ENCODE peak calls at places on chromosomes 7 and 10, in ten cellular contexts. D is thoracic aorta, Z is left ventricle myocardium inferior, K is AG04450, Y is fibroblast of mammary gland, L is left lung, M is heart right ventricle, R is upper lobe of right lung, F is BJ, H is ovary. G is an unnamed sample.

GRCh38 chr7:7475601-7476000 is 60.1 kb downstream of the COL28A1 start:
- DNase-seq in D (no peak), Z (no peak), K (no peak), Y (peak), L (no peak), M (no peak), R (no peak), F (no peak), H (no peak), G (no peak)

GRCh38 chr7:54960517-54960916 is 58.3 kb upstream of the EGFR start:
- DNase-seq in D (no peak), Z (no peak), K (no peak), Y (peak), L (no peak), M (no peak), R (no peak), F (no peak), H (no peak), G (no peak)

GRCh38 chr7:70303780-70304179 is 705.5 kb downstream of the AUTS2 start:
- DNase-seq in D (no peak), Z (no peak), K (no peak), Y (no peak), L (no peak), M (no peak), R (no peak), F (no peak), H (no peak), G (no peak)

GRCh38 chr7:128906766-128907559 is 3.5 kb downstream of the KCP start:
- DNase-seq in D (no peak), Z (no peak), K (no peak), Y (no peak), L (no peak), M (no peak), R (peak), F (no peak), H (no peak), G (no peak)

GRCh38 chr7:12281026-12281425 is 69.9 kb downstream of the TMEM106B start:
- DNase-seq in D (no peak), Z (no peak), K (no peak), Y (peak), L (no peak), M (no peak), R (no peak), F (no peak), H (no peak), G (no peak)

GRCh38 chr7:1060315-1061080 is 16.2 kb downstream of the GPR146 start:
- DNase-seq in D (no peak), Z (peak), K (no peak), Y (no peak), L (no peak), M (no peak), R (peak), F (no peak), H (no peak), G (no peak)

GRCh38 chr10:52334595-52334994 is 20.5 kb downstream of the DKK1 start:
- DNase-seq in D (no peak), Z (no peak), K (no peak), Y (peak), L (no peak), M (no peak), R (no peak), F (no peak), H (no peak), G (no peak)

GRCh38 chr10:13717571-13717935 is 130.8 kb downstream of the PRPF18 start:
- DNase-seq in D (no peak), Z (no peak), K (no peak), Y (no peak), L (no peak), M (no peak), R (no peak), F (no peak), H (no peak), G (no peak)

GRCh38 chr7:136652635-136653370 is 215.6 kb upstream of the CHRM2 start:
- DNase-seq in D (no peak), Z (no peak), K (no peak), Y (no peak), L (no peak), M (no peak), R (no peak), F (peak), H (no peak), G (no peak)

GRCh38 chr10:87864497-87865059 is 1.2 kb downstream of the PTEN start:
- DNase-seq in D (no peak), Z (no peak), K (no peak), Y (no peak), L (no peak), M (no peak), R (no peak), F (no peak), H (no peak), G (no peak)

GRCh38 chr7:114081606-114082425 is 163.0 kb upstream of the PPP1R3A start:
- DNase-seq in D (no peak), Z (no peak), K (peak), Y (peak), L (no peak), M (no peak), R (no peak), F (peak), H (no peak), G (no peak)

GRCh38 chr10:88657901-88658300 is 6.3 kb upstream of the LIPF start:
- DNase-seq in D (no peak), Z (no peak), K (no peak), Y (peak), L (no peak), M (no peak), R (no peak), F (no peak), H (no peak), G (no peak)

GRCh38 chr10:123249894-123250293 is 95.7 kb downstream of the BUB3 start:
- DNase-seq in D (no peak), Z (no peak), K (no peak), Y (peak), L (no peak), M (no peak), R (no peak), F (no peak), H (no peak), G (no peak)

GRCh38 chr10:43816351-43817321 is 168.0 kb upstream of the ZNF32 start:
- DNase-seq in D (no peak), Z (no peak), K (peak), Y (peak), L (peak), M (no peak), R (no peak), F (peak), H (no peak), G (no peak)

GRCh38 chr10:15163261-15163864 is 5.1 kb downstream of the NMT2 start:
- DNase-seq in D (no peak), Z (no peak), K (no peak), Y (no peak), L (no peak), M (no peak), R (no peak), F (no peak), H (no peak), G (no peak)

DNA sequence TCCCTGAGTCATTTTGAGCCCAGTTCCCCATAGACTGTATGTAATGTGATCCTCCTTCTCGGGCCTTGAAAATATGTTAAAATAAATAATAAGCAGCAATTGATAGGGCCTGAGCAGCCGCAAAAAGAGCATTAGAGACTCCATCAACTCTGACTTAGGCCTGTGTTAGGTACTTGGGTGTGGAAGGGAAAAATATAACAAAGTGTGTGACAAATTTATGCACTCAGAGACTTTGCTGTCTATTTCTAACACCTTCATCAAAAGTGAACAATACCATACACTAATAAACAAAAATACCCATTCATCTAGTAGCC is 31.4 kb upstream of the HABP2 start:
- DNase-seq in D (no peak), Z (no peak), K (no peak), Y (no peak), L (no peak), M (no peak), R (no peak), F (no peak), H (no peak), G (no peak)
- TF ChIP-seq CTCF in D (no peak), Z (peak), K (no peak), Y (no peak), L (no peak), M (peak), R (no peak), F (no peak), H (no peak), G (no peak)

GRCh38 chr7:151081170-151082101 is 827 bp upstream of the FASTK start:
- DNase-seq in D (no peak), Z (no peak), K (no peak), Y (no peak), L (peak), M (no peak), R (peak), F (no peak), H (peak), G (no peak)

GRCh38 chr7:151085329-151085690 is 965 bp upstream of the AGAP3 start:
- DNase-seq in D (no peak), Z (no peak), K (no peak), Y (peak), L (no peak), M (no peak), R (no peak), F (no peak), H (no peak), G (peak)

GRCh38 chr7:151082151-151083070 is 882 bp downstream of the TMUB1 start:
- DNase-seq in D (no peak), Z (no peak), K (no peak), Y (no peak), L (peak), M (no peak), R (no peak), F (no peak), H (peak), G (no peak)

GRCh38 chr7:151083824-151084160 is 499 bp upstream of the TMUB1 start:
- DNase-seq in D (no peak), Z (no peak), K (no peak), Y (no peak), L (no peak), M (no peak), R (no peak), F (no peak), H (no peak), G (no peak)

GRCh38 chr7:151083071-151083823 is at the start of gene TMUB1:
- DNase-seq in D (no peak), Z (peak), K (no peak), Y (peak), L (peak), M (peak), R (peak), F (no peak), H (peak), G (peak)
- TF ChIP-seq CTCF in D (no peak), Z (no peak), K (no peak), Y (no peak), L (no peak), M (no peak), R (no peak), F (no peak), H (no peak), G (no peak)

GRCh38 chr7:116293139-116293538 is 82.8 kb downstream of the TES start:
- DNase-seq in D (no peak), Z (no peak), K (no peak), Y (no peak), L (no peak), M (no peak), R (no peak), F (no peak), H (no peak), G (no peak)
- TF ChIP-seq CTCF in D (no peak), Z (no peak), K (peak), Y (peak), L (no peak), M (no peak), R (peak), F (peak), H (no peak), G (no peak)

GRCh38 chr10:69961864-69962745 is 90.5 kb upstream of the MACROH2A2 start:
- DNase-seq in D (no peak), Z (no peak), K (no peak), Y (no peak), L (peak), M (no peak), R (no peak), F (no peak), H (no peak), G (no peak)

GRCh38 chr10:69959911-69960310 is 92.7 kb upstream of the MACROH2A2 start:
- DNase-seq in D (no peak), Z (no peak), K (no peak), Y (no peak), L (no peak), M (no peak), R (no peak), F (no peak), H (no peak), G (no peak)

GRCh38 chr10:69960606-69961167 is 92.0 kb upstream of the MACROH2A2 start:
- DNase-seq in D (no peak), Z (no peak), K (no peak), Y (no peak), L (no peak), M (no peak), R (no peak), F (no peak), H (no peak), G (no peak)

GRCh38 chr10:69962746-69963135 is 89.9 kb upstream of the MACROH2A2 start:
- DNase-seq in D (no peak), Z (no peak), K (no peak), Y (no peak), L (no peak), M (no peak), R (no peak), F (no peak), H (no peak), G (no peak)

GRCh38 chr10:69961168-69961863 is 91.3 kb upstream of the MACROH2A2 start:
- DNase-seq in D (no peak), Z (no peak), K (no peak), Y (no peak), L (no peak), M (no peak), R (no peak), F (no peak), H (no peak), G (no peak)
- TF ChIP-seq CTCF in D (no peak), Z (peak), K (peak), Y (peak), L (peak), M (peak), R (peak), F (peak), H (no peak), G (peak)

GRCh38 chr7:38291117-38291647 is 17.7 kb upstream of the TARP start:
- DNase-seq in D (no peak), Z (no peak), K (no peak), Y (no peak), L (no peak), M (no peak), R (no peak), F (no peak), H (no peak), G (no peak)
- TF ChIP-seq CTCF in D (no peak), Z (no peak), K (no peak), Y (no peak), L (no peak), M (no peak), R (no peak), F (no peak), H (no peak), G (no peak)

G was measured in psoas muscle.